ENCODE peak calls at places on chromosomes 4 and X, in seven cellular contexts. K is endothelial cell of umbilical vein, J is heart left ventricle, X is GM12878, W is PC-9, U is BJ, F is endodermal cell. Y is an unnamed sample. For H3K27me3 and H3K36me3, the result is how much of the 10 kb centered on the place peaks cover.

GRCh38 chr4:163693776-163694175 is 199.3 kb downstream of the TMA16 start:
- DNase-seq in U (no peak), X (no peak), J (no peak), F (no peak), K (no peak), W (no peak), Y (no peak)

GRCh38 chr4:108029731-108030130 is 40.0 kb downstream of the HADH start:
- DNase-seq in X (no peak), K (no peak), J (no peak), U (no peak), F (no peak), W (no peak), Y (no peak)

GRCh38 chr4:89492476-89493110 is 185.0 kb upstream of the GPRIN3 start:
- DNase-seq in X (no peak), K (peak), U (no peak), W (no peak), J (no peak), F (no peak), Y (no peak)

GRCh38 chr4:140049924-140050681 is 103.9 kb downstream of the MAML3 start:
- DNase-seq in U (no peak), W (no peak), J (no peak), F (peak), K (peak), X (no peak), Y (no peak)

GRCh38 chrX:151703487-151703886 is 8.2 kb downstream of the PRRG3 start:
- DNase-seq in J (peak), W (no peak), X (no peak), K (no peak), F (no peak), U (no peak), Y (no peak)

GRCh38 chrX:101659601-101660063 is at the start of gene ARMCX2:
- DNase-seq in J (peak), X (no peak), K (peak), U (no peak), F (peak), W (no peak), Y (peak)

GRCh38 chr4:126269106-126269505 is 954.4 kb downstream of the FAT4 start:
- DNase-seq in W (no peak), J (no peak), U (no peak), F (no peak), X (no peak), K (no peak), Y (no peak)

GRCh38 chrX:110853610-110854009 is 58.0 kb upstream of the CHRDL1 start:
- DNase-seq in X (no peak), F (peak), U (no peak), W (no peak), K (no peak), J (no peak), Y (no peak)

GRCh38 chr4:29423836-29424721 is 1296.1 kb upstream of the PCDH7 start:
- DNase-seq in J (no peak), K (peak), W (no peak), U (peak), F (no peak), X (no peak), Y (peak)

GRCh38 chrX:15366507-15367352 is 17.5 kb downstream of the VEGFD start:
- DNase-seq in X (no peak), K (no peak), U (no peak), W (no peak), J (no peak), F (no peak), Y (no peak)

GRCh38 chrX:150898343-150899190 is at the start of gene CD99L2:
- DNase-seq in K (peak), U (peak), W (peak), J (peak), F (peak), X (no peak), Y (peak)

GRCh38 chr4:93747220-93747619 is 81.3 kb upstream of the ATOH1 start:
- DNase-seq in K (no peak), U (no peak), W (no peak), F (no peak), X (no peak), J (no peak), Y (no peak)

GRCh38 chr4:158443731-158444130 is 78.0 kb upstream of the RXFP1 start:
- DNase-seq in X (no peak), W (no peak), J (no peak), U (no peak), K (no peak), F (no peak), Y (no peak)

GRCh38 chr4:38788327-38788726 is 5.5 kb upstream of the TLR10 start:
- DNase-seq in U (no peak), W (no peak), J (no peak), K (peak), X (no peak), F (no peak), Y (no peak)

GRCh38 chr4:997375-998071 is 4.3 kb upstream of the SLC26A1 start:
- DNase-seq in J (peak), U (no peak), F (no peak), X (no peak), K (no peak), W (no peak), Y (no peak)
- H3K27me3 ChIP-seq in J (under half), U (under half), F (half or more), X (under half), K (under half), W (under half), Y (half or more)

DNA sequence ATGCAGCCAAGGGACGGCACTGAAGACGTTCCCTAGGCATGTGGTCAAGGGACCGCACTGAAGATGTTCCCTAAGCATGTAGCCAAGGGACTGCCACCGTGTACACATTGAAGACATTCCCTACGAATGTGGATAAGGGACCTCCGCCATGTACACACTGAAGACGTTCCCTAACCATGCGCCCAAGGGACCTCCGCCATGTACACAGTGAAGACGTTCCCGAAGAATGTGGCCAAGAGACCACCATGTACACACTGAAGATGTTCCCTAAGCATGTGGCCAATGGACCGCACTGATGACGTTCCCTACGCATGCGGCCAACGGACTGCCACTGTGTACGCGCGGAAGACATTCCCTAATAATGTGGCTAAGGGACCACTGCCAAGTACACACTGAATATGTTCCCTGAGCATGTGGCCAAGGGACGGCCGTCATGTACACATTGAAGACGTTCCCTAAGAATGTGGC is 48.4 kb downstream of the DHRSX start:
- DNase-seq in U (no peak), F (no peak), K (no peak), J (no peak), X (no peak), W (no peak), Y (no peak)
- H3K4me3 ChIP-seq in U (no peak), F (no peak), K (no peak), J (no peak), X (no peak), W (no peak), Y (no peak)

DNA sequence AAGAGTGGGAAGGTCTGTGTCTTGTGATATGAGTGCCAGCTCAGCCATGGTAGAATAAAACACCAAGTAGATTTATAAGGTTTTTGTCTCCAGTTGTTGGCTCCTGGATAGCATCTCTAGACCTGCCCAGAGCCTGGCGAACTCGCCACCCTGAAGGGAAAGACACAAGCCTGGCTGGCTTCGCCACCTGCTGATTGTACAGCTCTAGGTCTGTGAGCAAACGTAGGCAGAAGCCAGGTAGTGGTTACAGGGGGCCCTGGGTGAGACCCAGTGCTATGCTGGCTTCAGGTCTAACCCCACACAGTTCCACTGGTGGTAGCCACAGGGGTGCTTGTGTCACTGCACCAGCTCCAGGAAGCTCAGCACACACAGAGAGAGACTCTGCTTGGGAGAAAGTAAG is 100.5 kb downstream of the BLTP1 start:
- DNase-seq in F (no peak), K (no peak), W (no peak), U (no peak), J (peak), X (no peak), Y (no peak)
- H3K36me3 ChIP-seq in F (half or more), K (under half), W (under half), U (under half), J (half or more), X (under half), Y (under half)

GRCh38 chrX:153648358-153649177 is 1.6 kb downstream of the DUSP9 start:
- DNase-seq in U (no peak), W (no peak), F (peak), J (peak), X (no peak), K (no peak), Y (no peak)

GRCh38 chrX:153647461-153648357 is 706 bp downstream of the DUSP9 start:
- DNase-seq in X (no peak), J (peak), U (no peak), K (no peak), F (peak), W (no peak), Y (no peak)

GRCh38 chrX:153649915-153650782 is 3.1 kb downstream of the DUSP9 start:
- DNase-seq in F (peak), U (no peak), J (peak), W (no peak), X (no peak), K (no peak), Y (no peak)

GRCh38 chrX:153650959-153651358 is 4.0 kb downstream of the DUSP9 start:
- DNase-seq in F (peak), W (no peak), K (no peak), J (peak), U (no peak), X (no peak), Y (no peak)

DNA sequence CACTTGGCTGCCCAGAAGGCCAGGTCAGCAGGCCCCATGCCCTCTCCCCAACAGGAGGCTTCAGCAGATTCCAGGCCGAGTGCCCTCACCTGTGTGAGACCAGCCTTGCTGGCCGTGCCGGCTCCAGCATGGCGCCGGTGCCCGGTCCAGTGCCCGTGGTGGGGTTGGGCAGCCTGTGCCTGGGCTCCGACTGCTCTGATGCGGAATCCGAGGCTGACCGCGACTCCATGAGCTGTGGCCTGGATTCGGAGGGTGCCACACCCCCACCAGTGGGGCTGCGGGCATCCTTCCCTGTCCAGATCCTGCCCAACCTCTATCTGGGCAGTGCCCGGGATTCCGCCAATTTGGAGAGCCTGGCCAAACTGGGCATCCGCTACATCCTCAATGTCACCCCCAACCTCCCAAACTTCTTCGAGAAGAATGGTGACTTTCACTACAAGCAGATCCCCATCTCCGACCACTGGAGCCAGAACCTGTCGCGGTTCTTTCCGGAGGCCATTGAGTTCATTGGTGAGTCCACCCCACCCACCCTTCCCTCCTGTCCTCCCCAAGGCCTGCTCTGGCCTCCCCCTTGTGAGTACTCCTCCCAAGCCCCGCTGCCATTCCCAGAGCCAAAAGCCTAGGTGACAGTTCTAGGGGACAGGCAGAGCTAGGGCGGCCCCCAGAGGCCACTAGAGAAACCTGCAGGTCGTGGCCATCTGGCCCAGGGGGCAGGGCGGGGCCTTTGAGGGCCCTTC is 2.3 kb downstream of the DUSP9 start:
- DNase-seq in F (peak), U (no peak), K (no peak), J (peak), W (peak), X (no peak), Y (no peak)
- H3K27me3 ChIP-seq in F (under half), U (under half), K (under half), J (under half), W (under half), X (under half), Y (under half)

DNA sequence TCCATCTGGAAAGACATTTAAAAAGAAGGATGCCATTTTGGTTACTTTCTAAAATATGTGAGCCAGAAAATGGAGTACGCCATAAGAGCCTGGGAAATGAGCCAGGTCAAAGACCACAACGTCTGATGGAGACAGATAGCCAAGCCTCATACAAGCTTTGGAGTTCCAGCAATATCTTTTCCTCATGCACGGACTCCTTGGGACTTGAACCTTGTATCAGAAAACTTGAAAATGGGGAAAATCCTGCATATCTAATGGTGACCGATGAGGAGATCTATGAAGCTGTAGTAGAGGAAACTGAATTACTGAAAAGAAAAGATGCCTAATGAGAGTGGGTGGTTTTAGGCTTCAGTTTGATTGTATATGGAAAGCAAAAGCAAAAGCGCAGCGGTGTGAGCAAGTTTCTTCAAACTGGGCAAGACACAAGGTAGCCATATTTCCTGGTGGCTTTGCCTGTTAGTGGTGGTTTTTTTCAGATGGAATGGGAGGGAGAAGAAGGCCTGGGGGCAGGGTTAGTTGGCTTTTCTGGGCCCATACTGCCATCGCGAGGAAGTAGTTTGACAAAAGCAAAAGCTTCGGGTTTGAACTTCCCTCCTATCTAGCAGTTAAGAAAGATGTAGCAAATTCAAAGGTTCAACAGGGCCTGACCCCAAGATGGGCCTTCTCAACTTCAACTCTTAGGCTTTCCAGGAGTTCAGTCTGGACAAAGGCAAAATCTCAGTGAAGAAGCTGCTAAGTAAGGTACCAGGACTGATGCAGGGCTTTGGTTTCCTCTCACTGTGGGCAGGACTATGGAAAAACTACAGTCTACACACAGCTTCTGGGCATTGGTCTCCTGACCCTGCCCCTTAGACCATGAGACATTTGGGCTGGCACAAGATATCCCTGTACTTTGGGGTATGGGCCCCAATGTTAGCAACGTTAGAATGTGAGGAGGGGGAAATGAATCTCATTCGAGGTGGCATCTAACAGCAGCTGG is 210.0 kb upstream of the STK26 start:
- DNase-seq in W (peak), K (peak), X (peak), F (no peak), J (no peak), U (no peak), Y (no peak)
- H3K4me3 ChIP-seq in W (no peak), K (no peak), X (peak), F (no peak), J (peak), U (peak), Y (no peak)

DNA sequence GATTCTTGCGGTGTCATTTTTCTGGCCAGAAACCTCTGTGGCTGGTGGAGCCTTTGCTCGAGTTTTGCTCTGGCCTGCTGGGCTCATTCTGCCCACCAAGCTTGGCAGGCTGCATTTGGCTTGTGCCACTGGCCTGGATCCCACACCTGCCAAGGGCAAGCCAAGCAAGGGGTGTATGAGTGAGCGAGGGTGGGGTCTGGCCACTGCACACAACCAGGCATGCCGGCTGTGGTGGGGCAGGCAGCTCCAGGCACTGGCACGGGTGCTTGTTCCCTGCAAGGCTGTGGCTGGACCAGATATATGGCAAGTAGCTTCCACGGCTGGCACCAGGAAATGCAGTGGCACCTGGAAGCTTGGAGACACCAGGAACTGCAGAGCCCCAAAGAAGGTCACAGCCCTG is 68.6 kb upstream of the PPP3CA start:
- DNase-seq in K (no peak), W (no peak), U (no peak), J (peak), X (no peak), F (no peak), Y (no peak)
- H3K36me3 ChIP-seq in K (under half), W (under half), U (under half), J (under half), X (under half), F (under half), Y (under half)

GRCh38 chrX:24369816-24370215 is 9.4 kb downstream of the SUPT20HL1 start:
- DNase-seq in F (peak), W (no peak), U (no peak), X (no peak), J (no peak), K (no peak), Y (no peak)

GRCh38 chrX:24364326-24364725 is 3.9 kb downstream of the SUPT20HL1 start:
- DNase-seq in X (no peak), U (no peak), F (no peak), J (no peak), W (no peak), K (no peak), Y (no peak)

GRCh38 chrX:24360272-24360671 is at the start of gene SUPT20HL1:
- DNase-seq in W (no peak), X (no peak), U (no peak), K (no peak), J (no peak), F (no peak), Y (no peak)

DNA sequence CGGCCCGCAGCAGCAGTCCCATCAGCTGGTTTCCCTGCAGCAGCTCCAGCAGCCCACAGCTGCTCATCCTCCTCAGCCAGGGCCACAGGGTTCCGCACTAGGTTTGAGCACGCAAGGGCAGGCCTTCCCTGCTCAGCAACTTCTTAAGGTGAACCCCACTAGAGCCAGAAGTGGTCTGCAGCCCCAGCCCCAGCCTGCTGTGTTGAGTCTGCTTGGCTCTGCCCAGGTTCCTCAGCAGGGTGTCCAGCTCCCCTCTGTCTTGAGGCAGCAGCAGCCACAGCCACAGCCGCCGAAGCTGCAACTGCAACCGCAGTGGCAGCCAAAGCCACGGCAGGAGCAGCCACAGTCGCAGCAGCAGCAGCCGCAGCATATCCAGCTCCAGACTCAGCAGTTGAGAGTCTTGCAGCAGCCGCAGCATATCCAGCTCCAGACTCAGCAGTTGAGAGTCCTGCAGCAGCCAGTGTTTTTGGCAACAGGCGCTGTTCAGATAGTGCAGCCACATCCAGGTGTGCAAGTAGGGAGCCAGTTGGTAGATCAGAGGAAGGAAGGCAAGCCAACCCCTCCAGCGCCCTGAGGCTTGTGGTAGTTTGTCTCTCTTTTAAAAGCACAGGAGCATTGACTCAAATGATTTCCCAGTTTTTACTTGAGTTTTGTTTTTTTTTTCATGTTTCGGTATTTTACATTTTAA is 4.6 kb downstream of the SUPT20HL1 start:
- DNase-seq in X (no peak), J (no peak), F (no peak), U (no peak), W (no peak), K (no peak), Y (no peak)
- H3K27me3 ChIP-seq in X (under half), J (under half), F (under half), U (under half), W (under half), K (under half), Y (under half)

GRCh38 chr4:110781944-110782343 is 159.1 kb upstream of the PITX2 start:
- DNase-seq in J (no peak), U (no peak), W (no peak), X (no peak), F (no peak), K (peak), Y (no peak)

GRCh38 chr4:110787109-110787508 is 164.2 kb upstream of the PITX2 start:
- DNase-seq in J (no peak), X (no peak), W (no peak), U (no peak), F (no peak), K (no peak), Y (no peak)

GRCh38 chr4:110792036-110792435 is 169.2 kb upstream of the PITX2 start:
- DNase-seq in K (no peak), U (no peak), X (no peak), W (no peak), F (no peak), J (no peak), Y (no peak)

GRCh38 chr4:110793381-110793801 is 170.5 kb upstream of the PITX2 start:
- DNase-seq in X (no peak), K (no peak), J (no peak), F (no peak), U (no peak), W (no peak), Y (no peak)

DNA sequence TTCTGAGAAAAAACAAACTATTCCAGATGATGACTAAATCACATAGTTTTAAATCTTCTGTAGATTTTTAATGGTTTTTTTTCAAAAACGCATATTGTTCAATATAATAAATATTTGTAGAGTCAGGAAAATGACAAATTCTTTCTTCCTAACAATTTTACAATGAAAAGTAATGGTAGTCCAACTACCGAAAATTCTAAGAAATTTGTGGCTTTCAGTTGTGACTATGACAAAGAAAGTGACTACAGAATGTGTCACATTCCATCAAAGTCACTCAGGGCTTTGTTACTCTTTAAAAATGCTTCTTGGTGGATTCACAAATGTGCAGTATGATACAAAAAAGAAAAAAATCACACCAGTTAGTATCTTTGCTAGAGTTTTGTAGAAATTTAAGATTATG is 164.9 kb upstream of the PITX2 start:
- DNase-seq in F (no peak), U (no peak), W (no peak), J (no peak), X (no peak), K (no peak), Y (no peak)
- H3K4me3 ChIP-seq in F (no peak), U (no peak), W (no peak), J (no peak), X (no peak), K (no peak), Y (no peak)

GRCh38 chrX:20042221-20042620 is 51.4 kb upstream of the BCLAF3 start:
- DNase-seq in K (no peak), X (no peak), F (no peak), J (no peak), U (no peak), W (no peak), Y (no peak)
- H3K36me3 ChIP-seq in K (under half), X (under half), F (under half), J (under half), U (under half), W (under half), Y (under half)

Y was measured in kidney epithelial cell.